ENCODE peak calls at places on chromosomes 12 and 14, in seven cellular contexts. V, Q, L, Y, R, G and U are unnamed samples. For H4K20me1, the result is how much of the 10 kb centered on the place peaks cover.

GRCh38 chr12:78248321-78248720 is 417.6 kb downstream of the NAV3 start:
- DNase-seq in V (no peak), Q (no peak), L (no peak), Y (no peak), R (no peak), G (no peak), U (no peak)

GRCh38 chr12:26369588-26369987 is 174.2 kb downstream of the SSPN start:
- DNase-seq in V (no peak), Q (peak), L (peak), Y (no peak), R (peak), G (peak), U (peak)

GRCh38 chr14:36207500-36207899 is 31.0 kb upstream of the PTCSC3 start:
- DNase-seq in V (no peak), Q (peak), L (no peak), Y (no peak), R (no peak), G (peak), U (peak)

GRCh38 chr14:58744951-58745350 is 107.2 kb downstream of the DACT1 start:
- DNase-seq in V (no peak), Q (peak), L (no peak), Y (no peak), R (no peak), G (no peak), U (no peak)

GRCh38 chr14:79781882-79782281 is 429.4 kb downstream of the DIO2 start:
- DNase-seq in V (no peak), Q (no peak), L (peak), Y (no peak), R (no peak), G (peak), U (no peak)

GRCh38 chr12:98574110-98574509 is 19.4 kb upstream of the SLC25A3 start:
- DNase-seq in V (no peak), Q (no peak), L (no peak), Y (no peak), R (peak), G (no peak), U (peak)

GRCh38 chr12:74897425-74898211 is 312.0 kb downstream of the KCNC2 start:
- DNase-seq in V (no peak), Q (no peak), L (no peak), Y (peak), R (no peak), G (no peak), U (no peak)

GRCh38 chr12:98053202-98053601 is 462.2 kb upstream of the TMPO start:
- DNase-seq in V (no peak), Q (no peak), L (no peak), Y (no peak), R (no peak), G (no peak), U (no peak)

GRCh38 chr14:37834275-37834674 is 238.8 kb downstream of the TTC6 start:
- DNase-seq in V (no peak), Q (no peak), L (no peak), Y (no peak), R (no peak), G (no peak), U (peak)

GRCh38 chr12:228846-229200 is 14.9 kb upstream of the SLC6A12 start:
- DNase-seq in V (peak), Q (no peak), L (no peak), Y (no peak), R (no peak), G (no peak), U (no peak)

GRCh38 chr14:53149656-53150319 is 3.3 kb downstream of the DDHD1 start:
- DNase-seq in V (no peak), Q (no peak), L (no peak), Y (no peak), R (no peak), G (no peak), U (no peak)

GRCh38 chr14:92472860-92473259 is 40.7 kb upstream of the RIN3 start:
- DNase-seq in V (no peak), Q (no peak), L (no peak), Y (no peak), R (no peak), G (no peak), U (no peak)

GRCh38 chr12:78279567-78279966 is 448.9 kb downstream of the NAV3 start:
- DNase-seq in V (no peak), Q (no peak), L (no peak), Y (no peak), R (no peak), G (no peak), U (no peak)

GRCh38 chr12:1663440-1664132 is 27.3 kb upstream of the ADIPOR2 start:
- DNase-seq in V (no peak), Q (no peak), L (no peak), Y (no peak), R (no peak), G (no peak), U (no peak)

GRCh38 chr12:11834104-11834812 is 184.8 kb downstream of the ETV6 start:
- DNase-seq in V (peak), Q (no peak), L (peak), Y (no peak), R (no peak), G (peak), U (peak)

GRCh38 chr12:53098354-53098981 is 1.0 kb downstream of the IGFBP6 start:
- DNase-seq in V (peak), Q (no peak), L (peak), Y (peak), R (no peak), G (peak), U (peak)

GRCh38 chr12:111438501-111438900 is 32.8 kb downstream of the SH2B3 start:
- DNase-seq in V (no peak), Q (peak), L (peak), Y (no peak), R (peak), G (peak), U (peak)

GRCh38 chr14:25074112-25074511 is 24.2 kb upstream of the STXBP6 start:
- DNase-seq in V (no peak), Q (no peak), L (no peak), Y (no peak), R (no peak), G (no peak), U (no peak)

GRCh38 chr14:56754966-56755365 is 55.3 kb downstream of the OTX2 start:
- DNase-seq in V (no peak), Q (no peak), L (no peak), Y (no peak), R (no peak), G (no peak), U (no peak)

GRCh38 chr14:83300454-83301064 is 1766.9 kb upstream of the SEL1L start:
- DNase-seq in V (no peak), Q (peak), L (peak), Y (peak), R (peak), G (peak), U (peak)

GRCh38 chr14:69573841-69574265 is 818 bp downstream of the CCDC177 start:
- DNase-seq in V (peak), Q (peak), L (no peak), Y (no peak), R (peak), G (no peak), U (no peak)

GRCh38 chr14:104687601-104688504 is 1.6 kb upstream of the INF2 start:
- DNase-seq in V (peak), Q (peak), L (peak), Y (no peak), R (peak), G (no peak), U (peak)

GRCh38 chr12:27319394-27319793 is 13.2 kb upstream of the BMAL2 start:
- DNase-seq in V (no peak), Q (no peak), L (peak), Y (no peak), R (no peak), G (peak), U (peak)

GRCh38 chr12:55470088-55470830 is at the start of gene OR6C70:
- DNase-seq in V (peak), Q (no peak), L (no peak), Y (no peak), R (no peak), G (no peak), U (peak)

GRCh38 chr12:51270067-51270846 is at the start of gene SMAGP:
- DNase-seq in V (peak), Q (peak), L (peak), Y (peak), R (peak), G (peak), U (peak)

GRCh38 chr12:122064780-122065588 is 13.6 kb upstream of the MLXIP start:
- DNase-seq in V (peak), Q (peak), L (peak), Y (no peak), R (peak), G (peak), U (peak)

GRCh38 chr12:48827513-48828096 is 9.3 kb downstream of the CACNB3 start:
- DNase-seq in V (no peak), Q (no peak), L (no peak), Y (no peak), R (no peak), G (no peak), U (no peak)
- H3K27ac ChIP-seq in V (no peak), Q (no peak), L (no peak), Y (no peak), R (no peak), G (no peak), U (no peak)

GRCh38 chr14:30990766-30991165 is 34.7 kb upstream of the AP4S1 start:
- DNase-seq in V (no peak), Q (no peak), L (peak), Y (no peak), R (no peak), G (peak), U (no peak)

GRCh38 chr14:30995674-30996073 is 29.8 kb upstream of the AP4S1 start:
- DNase-seq in V (no peak), Q (no peak), L (no peak), Y (no peak), R (no peak), G (no peak), U (no peak)

GRCh38 chr14:30991408-30991807 is 34.0 kb upstream of the AP4S1 start:
- DNase-seq in V (no peak), Q (no peak), L (no peak), Y (no peak), R (no peak), G (no peak), U (no peak)

GRCh38 chr14:30994681-30995620 is 30.5 kb upstream of the AP4S1 start:
- DNase-seq in V (no peak), Q (no peak), L (peak), Y (no peak), R (no peak), G (peak), U (peak)

DNA sequence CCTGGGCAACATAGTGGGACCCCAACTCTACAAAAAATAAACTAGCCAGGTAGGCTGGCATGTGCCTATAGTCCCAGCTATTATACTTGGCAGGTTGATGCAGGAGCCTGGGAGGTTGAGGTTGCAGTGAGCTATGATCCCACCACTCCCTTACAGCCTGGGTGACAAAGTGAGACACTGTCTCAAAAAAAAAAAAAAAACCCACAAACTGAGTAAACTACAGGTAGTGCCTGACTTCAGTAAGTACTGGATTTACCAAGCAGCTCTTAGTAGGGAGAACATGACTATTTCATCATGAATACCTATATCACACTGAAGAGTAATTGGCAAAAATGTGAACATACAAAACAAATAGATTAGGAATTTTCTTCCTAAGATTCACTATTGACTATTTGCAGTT is 32.4 kb upstream of the AP4S1 start:
- DNase-seq in V (no peak), Q (no peak), L (no peak), Y (no peak), R (no peak), G (no peak), U (no peak)
- H4K20me1 ChIP-seq in V (under half), Q (half or more), L (under half), Y (under half), R (half or more), G (half or more), U (under half)

GRCh38 chr14:23120405-23121251 is 1.6 kb upstream of the CEBPE start:
- DNase-seq in V (peak), Q (peak), L (peak), Y (peak), R (peak), G (peak), U (peak)

GRCh38 chr14:23121401-23121800 is 2.3 kb upstream of the CEBPE start:
- DNase-seq in V (no peak), Q (peak), L (peak), Y (peak), R (peak), G (peak), U (peak)

GRCh38 chr14:23118506-23119361 is at the start of gene CEBPE:
- DNase-seq in V (no peak), Q (no peak), L (no peak), Y (no peak), R (no peak), G (no peak), U (no peak)

GRCh38 chr14:23117371-23118020 is 1.6 kb downstream of the CEBPE start:
- DNase-seq in V (no peak), Q (no peak), L (no peak), Y (no peak), R (no peak), G (no peak), U (no peak)

DNA sequence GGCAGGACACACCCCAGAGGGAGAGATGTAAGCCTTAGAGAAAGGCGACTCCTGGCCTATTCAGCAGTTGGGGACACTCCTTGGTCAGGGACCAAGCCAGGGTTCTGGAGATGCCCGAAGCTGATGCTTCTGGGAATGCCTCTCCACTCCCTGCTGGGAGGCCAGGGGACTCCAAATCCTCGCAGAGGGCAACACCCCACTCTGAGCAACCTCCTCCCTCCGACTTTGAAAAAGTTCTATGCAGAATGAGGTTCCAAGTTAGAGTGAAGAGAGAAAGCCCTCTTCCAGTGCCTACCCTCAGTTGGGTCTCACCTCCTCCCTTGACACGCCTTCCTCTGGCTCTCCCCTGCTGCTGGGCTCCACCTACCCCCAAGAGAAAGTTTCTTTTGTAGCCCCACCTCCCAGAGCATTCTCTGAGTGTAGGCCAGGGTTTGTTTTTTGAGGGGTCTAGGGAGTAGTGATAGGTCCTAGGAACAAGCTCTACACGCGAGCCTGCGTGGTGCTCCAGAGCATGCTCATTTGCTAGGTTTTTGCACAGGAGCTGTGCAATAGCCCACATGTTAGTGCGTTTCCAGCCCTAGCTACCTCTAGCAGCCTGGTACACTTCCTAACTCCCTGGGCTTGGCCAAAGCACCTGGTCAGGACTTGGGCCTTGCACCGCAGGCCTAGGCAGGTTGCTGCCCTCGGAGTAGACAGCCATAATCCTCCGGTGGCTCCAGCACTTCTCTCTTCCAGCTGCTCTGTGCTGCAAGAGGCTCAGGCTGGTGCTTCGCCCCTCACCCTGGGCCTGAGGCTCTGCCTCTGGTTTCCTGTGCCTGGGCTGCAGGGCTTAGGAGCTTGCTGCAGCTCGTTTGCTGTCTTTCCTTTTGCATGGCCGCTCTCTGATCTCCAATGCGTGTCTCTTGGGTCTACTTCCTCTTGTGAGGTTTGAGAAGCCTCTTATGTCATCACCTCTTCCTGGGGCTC is 590 bp upstream of the CEBPE start:
- DNase-seq in V (no peak), Q (peak), L (no peak), Y (no peak), R (no peak), G (no peak), U (no peak)
- H3K4me2 ChIP-seq in V (no peak), Q (no peak), L (no peak), Y (no peak), R (no peak), G (no peak), U (no peak)

GRCh38 chr12:6786416-6787094 is 2.8 kb upstream of the CD4 start:
- DNase-seq in V (peak), Q (peak), L (no peak), Y (no peak), R (no peak), G (no peak), U (no peak)

GRCh38 chr12:6790496-6791150 is 1.3 kb downstream of the CD4 start:
- DNase-seq in V (no peak), Q (no peak), L (no peak), Y (no peak), R (no peak), G (no peak), U (no peak)

GRCh38 chr12:6788972-6789905 is at the start of gene CD4:
- DNase-seq in V (peak), Q (no peak), L (no peak), Y (no peak), R (no peak), G (no peak), U (no peak)

GRCh38 chr12:6784292-6784691 is 5.0 kb upstream of the CD4 start:
- DNase-seq in V (no peak), Q (no peak), L (no peak), Y (no peak), R (no peak), G (no peak), U (no peak)

DNA sequence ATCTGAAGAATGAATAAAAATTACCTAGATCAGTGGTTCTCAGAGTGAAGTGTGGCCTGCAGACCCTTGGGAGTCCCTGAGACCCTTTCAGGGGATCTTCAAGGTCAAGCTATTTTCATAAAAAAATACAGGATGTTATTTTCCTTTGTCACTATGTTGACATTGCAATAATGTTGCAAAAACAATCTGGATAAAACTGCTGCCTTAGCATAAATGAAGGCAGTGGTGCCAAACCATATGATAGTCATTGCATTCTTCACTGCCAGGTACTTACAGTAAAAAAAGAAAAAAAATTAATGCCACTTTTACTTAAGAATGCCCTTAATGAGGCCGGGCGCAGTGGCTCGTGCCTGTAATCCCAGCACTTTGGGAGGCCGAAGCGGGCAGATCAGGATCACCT is 2.0 kb upstream of the CD4 start:
- DNase-seq in V (no peak), Q (no peak), L (no peak), Y (no peak), R (no peak), G (no peak), U (no peak)
- H3K27ac ChIP-seq in V (no peak), Q (no peak), L (no peak), Y (no peak), R (no peak), G (no peak), U (no peak)